ENCODE peak calls at places on chromosomes 1 and 21, in six cellular contexts. M is activated CD8-positive, alpha-beta T cell treated with anti-CD3 and anti-CD28 coated beads for 36 hours; F is GM13976; G is omental fat pad; Z is Calu3; D is MCF 10A. E is an unnamed sample.

GRCh38 chr1:22326372-22326915 is 125.2 kb upstream of the ZBTB40 start:
- DNase-seq in Z (no peak), G (no peak), D (no peak), F (no peak), M (no peak), E (no peak)

GRCh38 chr1:182279302-182279701 is 112.3 kb downstream of the GLUL start:
- DNase-seq in F (no peak), M (no peak), D (no peak), Z (no peak), G (no peak), E (no peak)

GRCh38 chr1:196372896-196373536 is 235.2 kb downstream of the KCNT2 start:
- DNase-seq in F (peak; percentile 19), G (no peak), Z (no peak), M (no peak), D (peak; percentile 57), E (no peak)

GRCh38 chr1:104125935-104126334 is 376.2 kb downstream of the AMY1C start:
- DNase-seq in Z (no peak), G (no peak), F (no peak), D (no peak), M (no peak), E (no peak)

GRCh38 chr21:38227401-38227800 is 29.4 kb upstream of the KCNJ15 start:
- DNase-seq in F (no peak), M (no peak), D (no peak), Z (no peak), G (no peak), E (no peak)

GRCh38 chr1:248585266-248585665 is 10.7 kb upstream of the OR2T34 start:
- DNase-seq in Z (no peak), M (no peak), G (no peak), F (no peak), D (peak; percentile 54), E (no peak)

GRCh38 chr1:235470741-235471439 is 33.4 kb downstream of the B3GALNT2 start:
- DNase-seq in F (no peak), D (no peak), Z (no peak), G (no peak), M (no peak), E (no peak)

GRCh38 chr1:158998781-158999161 is 10.9 kb upstream of the IFI16 start:
- DNase-seq in G (no peak), Z (peak; percentile 51), F (peak; percentile 54), D (peak; percentile 81), M (peak; percentile 62), E (no peak)

GRCh38 chr1:235933017-235933416 is 66.3 kb upstream of the LYST start:
- DNase-seq in Z (no peak), F (no peak), D (peak; percentile 67), M (no peak), G (no peak), E (no peak)

GRCh38 chr1:93221913-93222312 is 41.4 kb downstream of the CCDC18 start:
- DNase-seq in G (no peak), Z (no peak), F (no peak), M (no peak), D (peak; percentile 47), E (no peak)

GRCh38 chr1:150562384-150563339 is 13.5 kb downstream of the ADAMTSL4 start:
- DNase-seq in G (no peak), Z (no peak), M (peak; percentile 97), D (peak; percentile 65), F (peak; percentile 85), E (peak; percentile 60)

GRCh38 chr1:209885403-209886218 is 52.4 kb upstream of the SYT14 start:
- DNase-seq in G (no peak), F (no peak), M (no peak), D (no peak), Z (no peak), E (no peak)

GRCh38 chr1:168371477-168371876 is 90.8 kb downstream of the TBX19 start:
- DNase-seq in Z (no peak), G (no peak), D (no peak), M (no peak), F (no peak), E (no peak)

GRCh38 chr1:25654109-25654660 is 37.6 kb downstream of the MAN1C1 start:
- DNase-seq in F (no peak), M (no peak), G (no peak), Z (no peak), D (no peak), E (no peak)

GRCh38 chr1:68174173-68175113 is 57.9 kb downstream of the WLS start:
- DNase-seq in M (no peak), D (peak; percentile 95), F (no peak), G (no peak), Z (peak; percentile 74), E (no peak)

GRCh38 chr1:7644906-7645750 is 126.0 kb upstream of the VAMP3 start:
- DNase-seq in D (peak; percentile 6), F (no peak), G (no peak), Z (peak; percentile 53), M (no peak), E (no peak)

GRCh38 chr1:107844009-107844408 is 121.0 kb downstream of the VAV3 start:
- DNase-seq in Z (no peak), M (peak; percentile 14), F (no peak), D (no peak), G (no peak), E (no peak)

GRCh38 chr1:35029756-35030155 is 2.0 kb downstream of the ZMYM6 start:
- DNase-seq in M (no peak), G (no peak), D (no peak), F (no peak), Z (no peak), E (no peak)

GRCh38 chr1:169062152-169062551 is 44.3 kb upstream of the ATP1B1 start:
- DNase-seq in F (no peak), G (no peak), Z (no peak), D (no peak), M (no peak), E (no peak)

GRCh38 chr1:165533254-165533653 is 10.5 kb upstream of the LRRC52 start:
- DNase-seq in D (no peak), Z (no peak), M (no peak), G (no peak), F (no peak), E (no peak)

GRCh38 chr1:165531021-165531420 is 12.8 kb upstream of the LRRC52 start:
- DNase-seq in G (no peak), Z (no peak), D (peak; percentile 12), M (no peak), F (no peak), E (no peak)

GRCh38 chr1:165536016-165536415 is 7.8 kb upstream of the LRRC52 start:
- DNase-seq in M (no peak), D (no peak), Z (no peak), F (no peak), G (no peak), E (no peak)

GRCh38 chr1:165527673-165528072 is 16.1 kb upstream of the LRRC52 start:
- DNase-seq in Z (no peak), F (no peak), M (no peak), G (no peak), D (no peak), E (no peak)

DNA sequence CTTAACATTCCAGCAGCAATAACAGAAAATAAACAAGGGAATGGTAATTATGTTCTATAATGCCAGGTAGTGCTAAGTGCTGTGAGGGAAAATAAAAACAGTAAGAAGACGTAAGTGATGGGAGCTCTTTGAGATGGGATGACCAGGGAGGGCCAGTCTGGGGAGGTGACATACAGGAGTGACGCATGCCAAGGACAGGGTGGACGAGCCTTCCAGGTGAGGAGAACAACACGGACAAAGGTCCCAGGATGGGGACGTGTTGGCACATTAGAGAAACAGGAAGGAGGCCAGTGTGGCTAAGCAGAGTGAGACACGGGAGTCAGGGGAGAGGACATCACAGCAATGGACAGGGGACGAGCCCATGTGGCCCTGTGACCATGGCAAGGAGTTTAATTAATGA is 11.7 kb upstream of the LRRC52 start:
- DNase-seq in M (no peak), G (no peak), F (no peak), D (no peak), Z (no peak), E (no peak)
- TF ChIP-seq CTCF in M (no peak), G (no peak), F (no peak), D (no peak), Z (no peak), E (no peak)

GRCh38 chr21:26844258-26845065 is 747 bp downstream of the ADAMTS1 start:
- DNase-seq in M (no peak), D (peak; percentile 44), F (no peak), G (no peak), Z (peak; percentile 42), E (peak; percentile 44)

GRCh38 chr21:26843912-26844257 is 1.3 kb downstream of the ADAMTS1 start:
- DNase-seq in D (peak; percentile 49), M (no peak), Z (no peak), G (no peak), F (no peak), E (no peak)

GRCh38 chr21:26846036-26846931 is 1.1 kb upstream of the ADAMTS1 start:
- DNase-seq in D (peak; percentile 49), M (peak; percentile 24), F (no peak), Z (peak; percentile 12), G (no peak), E (peak; percentile 28)

GRCh38 chr21:26845750-26846035 is 484 bp upstream of the ADAMTS1 start:
- DNase-seq in M (no peak), F (no peak), Z (no peak), D (no peak), G (no peak), E (no peak)

GRCh38 chr21:26845066-26845749 is at the start of gene ADAMTS1:
- DNase-seq in Z (peak; percentile 71), G (peak; percentile 80), M (peak; percentile 26), F (peak; percentile 43), D (peak; percentile 59), E (peak; percentile 61)
- TF ChIP-seq CTCF in Z (no peak), G (no peak), M (no peak), F (no peak), D (no peak), E (no peak)

GRCh38 chr1:229420224-229420623 is 13.7 kb downstream of the ACTA1 start:
- DNase-seq in D (no peak), G (no peak), Z (no peak), F (no peak), M (no peak), E (no peak)

GRCh38 chr1:229425564-229426159 is 8.2 kb downstream of the ACTA1 start:
- DNase-seq in Z (no peak), M (no peak), F (no peak), D (no peak), G (no peak), E (no peak)

GRCh38 chr1:229420765-229421164 is 13.1 kb downstream of the ACTA1 start:
- DNase-seq in F (no peak), D (peak; percentile 64), G (no peak), Z (peak; percentile 25), M (no peak), E (no peak)
- TF ChIP-seq CTCF in F (no peak), D (peak; percentile 16), G (no peak), Z (peak; percentile 34), M (no peak), E (no peak)

DNA sequence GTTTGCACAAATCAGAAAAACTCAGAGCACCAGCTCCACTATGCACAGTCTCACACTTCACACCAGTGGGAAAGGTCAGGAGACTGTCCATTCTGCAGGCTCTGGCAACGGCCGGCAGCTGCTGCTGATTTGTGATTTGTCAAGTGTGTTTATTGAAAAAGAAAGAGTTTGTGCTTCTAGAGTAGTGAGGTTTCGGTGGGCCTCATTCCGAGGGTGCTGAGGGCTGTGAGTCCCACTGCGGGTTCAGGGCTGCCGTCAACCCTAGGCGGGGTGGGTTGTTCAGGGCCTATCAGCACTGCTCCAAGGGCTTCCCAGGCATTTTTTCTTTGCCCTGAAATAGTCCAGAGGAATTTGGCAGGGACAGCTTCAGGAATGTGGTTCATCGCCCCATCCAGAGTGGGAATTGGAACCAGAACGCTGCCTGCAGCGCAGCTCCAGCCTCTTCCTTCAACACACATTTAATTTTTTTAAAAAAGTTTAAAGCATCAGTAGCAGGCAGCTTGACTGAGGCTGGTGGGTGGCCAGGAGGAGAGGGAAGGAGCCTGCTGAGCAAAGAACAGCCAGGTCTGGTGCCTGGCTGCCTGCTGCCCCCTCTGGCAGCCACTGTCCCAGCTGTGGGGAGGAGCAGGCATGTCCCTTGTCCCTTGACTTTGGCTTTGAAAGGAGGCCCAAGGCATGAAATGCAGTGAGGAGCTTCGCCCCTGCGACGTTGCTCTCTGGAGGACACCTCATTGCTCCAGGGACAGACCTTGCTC is 19.7 kb downstream of the STUM start:
- DNase-seq in Z (peak; percentile 34), G (no peak), F (no peak), D (no peak), M (no peak), E (no peak)
- TF ChIP-seq CTCF in Z (peak; percentile 37), G (no peak), F (no peak), D (peak; percentile 15), M (no peak), E (no peak)